ENCODE peak calls at places on chromosomes 11 and 22, in nine cellular contexts. One of them, this sample, is unnamed.

GRCh38 chr11:99841885-99842284 is 821.1 kb downstream of the CNTN5 start:
- DNase-seq in activated CD4-positive, alpha-beta T cell treated with anti-CD3 and anti-CD28 coated beads, Interleukin-2, amount 10 ng/mL, durations not matched to agents 7 days and 5 days: no peak
- DNase-seq in AG04449: no peak
- DNase-seq in iPS-NIHi11: no peak
- DNase-seq in choroid plexus epithelial cell: no peak
- DNase-seq in activated CD8-positive, alpha-beta memory T cell treated with anti-CD3 and anti-CD28 coated beads for 24 hours: no peak
- DNase-seq in CD4-positive, alpha-beta T cell: no peak
- DNase-seq in NCI-H774: no peak
- DNase-seq in stimulated activated CD4-positive, alpha-beta T cell treated with anti-CD3 and anti-CD28 coated beads, Interleukin-1b, Interleukin-23, amount 100 ng/mL, for 1 hour: no peak
- DNase-seq in this sample: no peak

GRCh38 chr22:50014655-50015401 is 2.3 kb upstream of the IL17REL start:
- DNase-seq in activated CD8-positive, alpha-beta memory T cell treated with anti-CD3 and anti-CD28 coated beads for 24 hours: peak
- DNase-seq in activated CD4-positive, alpha-beta T cell treated with anti-CD3 and anti-CD28 coated beads, Interleukin-2, amount 10 ng/mL, durations not matched to agents 7 days and 5 days: no peak
- DNase-seq in CD4-positive, alpha-beta T cell: peak
- DNase-seq in iPS-NIHi11: peak
- DNase-seq in choroid plexus epithelial cell: no peak
- DNase-seq in NCI-H774: no peak
- DNase-seq in AG04449: no peak
- DNase-seq in stimulated activated CD4-positive, alpha-beta T cell treated with anti-CD3 and anti-CD28 coated beads, Interleukin-1b, Interleukin-23, amount 100 ng/mL, for 1 hour: no peak
- DNase-seq in this sample: peak

GRCh38 chr11:8038393-8038792 is 42.6 kb upstream of the TUB start:
- DNase-seq in stimulated activated CD4-positive, alpha-beta T cell treated with anti-CD3 and anti-CD28 coated beads, Interleukin-1b, Interleukin-23, amount 100 ng/mL, for 1 hour: no peak
- DNase-seq in NCI-H774: no peak
- DNase-seq in CD4-positive, alpha-beta T cell: no peak
- DNase-seq in activated CD4-positive, alpha-beta T cell treated with anti-CD3 and anti-CD28 coated beads, Interleukin-2, amount 10 ng/mL, durations not matched to agents 7 days and 5 days: no peak
- DNase-seq in choroid plexus epithelial cell: no peak
- DNase-seq in iPS-NIHi11: no peak
- DNase-seq in AG04449: no peak
- DNase-seq in activated CD8-positive, alpha-beta memory T cell treated with anti-CD3 and anti-CD28 coated beads for 24 hours: no peak
- DNase-seq in this sample: no peak

GRCh38 chr22:31977141-31977781 is 32.9 kb downstream of the YWHAH start:
- DNase-seq in stimulated activated CD4-positive, alpha-beta T cell treated with anti-CD3 and anti-CD28 coated beads, Interleukin-1b, Interleukin-23, amount 100 ng/mL, for 1 hour: peak
- DNase-seq in activated CD4-positive, alpha-beta T cell treated with anti-CD3 and anti-CD28 coated beads, Interleukin-2, amount 10 ng/mL, durations not matched to agents 7 days and 5 days: peak
- DNase-seq in NCI-H774: peak
- DNase-seq in activated CD8-positive, alpha-beta memory T cell treated with anti-CD3 and anti-CD28 coated beads for 24 hours: peak
- DNase-seq in iPS-NIHi11: peak
- DNase-seq in choroid plexus epithelial cell: peak
- DNase-seq in AG04449: no peak
- DNase-seq in CD4-positive, alpha-beta T cell: peak
- DNase-seq in this sample: peak

GRCh38 chr11:100576044-100577021 is 110.8 kb upstream of the ARHGAP42 start:
- DNase-seq in activated CD4-positive, alpha-beta T cell treated with anti-CD3 and anti-CD28 coated beads, Interleukin-2, amount 10 ng/mL, durations not matched to agents 7 days and 5 days: peak
- DNase-seq in iPS-NIHi11: peak
- DNase-seq in NCI-H774: peak
- DNase-seq in AG04449: no peak
- DNase-seq in choroid plexus epithelial cell: peak
- DNase-seq in CD4-positive, alpha-beta T cell: no peak
- DNase-seq in stimulated activated CD4-positive, alpha-beta T cell treated with anti-CD3 and anti-CD28 coated beads, Interleukin-1b, Interleukin-23, amount 100 ng/mL, for 1 hour: no peak
- DNase-seq in activated CD8-positive, alpha-beta memory T cell treated with anti-CD3 and anti-CD28 coated beads for 24 hours: no peak
- DNase-seq in this sample: no peak

GRCh38 chr11:73559758-73560157 is 38.2 kb downstream of the FAM168A start:
- DNase-seq in NCI-H774: no peak
- DNase-seq in CD4-positive, alpha-beta T cell: no peak
- DNase-seq in choroid plexus epithelial cell: no peak
- DNase-seq in iPS-NIHi11: no peak
- DNase-seq in activated CD4-positive, alpha-beta T cell treated with anti-CD3 and anti-CD28 coated beads, Interleukin-2, amount 10 ng/mL, durations not matched to agents 7 days and 5 days: no peak
- DNase-seq in activated CD8-positive, alpha-beta memory T cell treated with anti-CD3 and anti-CD28 coated beads for 24 hours: no peak
- DNase-seq in stimulated activated CD4-positive, alpha-beta T cell treated with anti-CD3 and anti-CD28 coated beads, Interleukin-1b, Interleukin-23, amount 100 ng/mL, for 1 hour: no peak
- DNase-seq in AG04449: no peak
- DNase-seq in this sample: no peak

GRCh38 chr11:18012906-18013781 is at the start of gene SERGEF:
- DNase-seq in CD4-positive, alpha-beta T cell: peak
- DNase-seq in NCI-H774: peak
- DNase-seq in AG04449: no peak
- DNase-seq in stimulated activated CD4-positive, alpha-beta T cell treated with anti-CD3 and anti-CD28 coated beads, Interleukin-1b, Interleukin-23, amount 100 ng/mL, for 1 hour: peak
- DNase-seq in choroid plexus epithelial cell: peak
- DNase-seq in activated CD8-positive, alpha-beta memory T cell treated with anti-CD3 and anti-CD28 coated beads for 24 hours: peak
- DNase-seq in iPS-NIHi11: peak
- DNase-seq in activated CD4-positive, alpha-beta T cell treated with anti-CD3 and anti-CD28 coated beads, Interleukin-2, amount 10 ng/mL, durations not matched to agents 7 days and 5 days: peak
- DNase-seq in this sample: peak

GRCh38 chr11:94649254-94649653 is 82.1 kb downstream of the PIWIL4 start:
- DNase-seq in NCI-H774: no peak
- DNase-seq in stimulated activated CD4-positive, alpha-beta T cell treated with anti-CD3 and anti-CD28 coated beads, Interleukin-1b, Interleukin-23, amount 100 ng/mL, for 1 hour: no peak
- DNase-seq in AG04449: no peak
- DNase-seq in choroid plexus epithelial cell: no peak
- DNase-seq in activated CD4-positive, alpha-beta T cell treated with anti-CD3 and anti-CD28 coated beads, Interleukin-2, amount 10 ng/mL, durations not matched to agents 7 days and 5 days: no peak
- DNase-seq in iPS-NIHi11: no peak
- DNase-seq in CD4-positive, alpha-beta T cell: no peak
- DNase-seq in activated CD8-positive, alpha-beta memory T cell treated with anti-CD3 and anti-CD28 coated beads for 24 hours: no peak
- DNase-seq in this sample: peak

GRCh38 chr11:1149545-1149944 is 8.2 kb upstream of the MUC5AC start:
- DNase-seq in choroid plexus epithelial cell: no peak
- DNase-seq in activated CD4-positive, alpha-beta T cell treated with anti-CD3 and anti-CD28 coated beads, Interleukin-2, amount 10 ng/mL, durations not matched to agents 7 days and 5 days: no peak
- DNase-seq in stimulated activated CD4-positive, alpha-beta T cell treated with anti-CD3 and anti-CD28 coated beads, Interleukin-1b, Interleukin-23, amount 100 ng/mL, for 1 hour: no peak
- DNase-seq in CD4-positive, alpha-beta T cell: no peak
- DNase-seq in NCI-H774: no peak
- DNase-seq in AG04449: no peak
- DNase-seq in activated CD8-positive, alpha-beta memory T cell treated with anti-CD3 and anti-CD28 coated beads for 24 hours: peak
- DNase-seq in iPS-NIHi11: no peak
- DNase-seq in this sample: no peak

GRCh38 chr11:12200359-12201015 is 90.1 kb downstream of the MICAL2 start:
- DNase-seq in stimulated activated CD4-positive, alpha-beta T cell treated with anti-CD3 and anti-CD28 coated beads, Interleukin-1b, Interleukin-23, amount 100 ng/mL, for 1 hour: no peak
- DNase-seq in choroid plexus epithelial cell: peak
- DNase-seq in iPS-NIHi11: no peak
- DNase-seq in CD4-positive, alpha-beta T cell: no peak
- DNase-seq in NCI-H774: no peak
- DNase-seq in activated CD8-positive, alpha-beta memory T cell treated with anti-CD3 and anti-CD28 coated beads for 24 hours: no peak
- DNase-seq in AG04449: peak
- DNase-seq in activated CD4-positive, alpha-beta T cell treated with anti-CD3 and anti-CD28 coated beads, Interleukin-2, amount 10 ng/mL, durations not matched to agents 7 days and 5 days: no peak
- DNase-seq in this sample: no peak

GRCh38 chr11:118592616-118593367 is 14.6 kb upstream of the PHLDB1 start:
- DNase-seq in choroid plexus epithelial cell: no peak
- DNase-seq in activated CD8-positive, alpha-beta memory T cell treated with anti-CD3 and anti-CD28 coated beads for 24 hours: no peak
- DNase-seq in iPS-NIHi11: no peak
- DNase-seq in stimulated activated CD4-positive, alpha-beta T cell treated with anti-CD3 and anti-CD28 coated beads, Interleukin-1b, Interleukin-23, amount 100 ng/mL, for 1 hour: no peak
- DNase-seq in NCI-H774: no peak
- DNase-seq in activated CD4-positive, alpha-beta T cell treated with anti-CD3 and anti-CD28 coated beads, Interleukin-2, amount 10 ng/mL, durations not matched to agents 7 days and 5 days: no peak
- DNase-seq in CD4-positive, alpha-beta T cell: no peak
- DNase-seq in AG04449: no peak
- DNase-seq in this sample: no peak

GRCh38 chr11:77547863-77548551 is 41.7 kb upstream of the AQP11 start:
- DNase-seq in activated CD8-positive, alpha-beta memory T cell treated with anti-CD3 and anti-CD28 coated beads for 24 hours: no peak
- DNase-seq in CD4-positive, alpha-beta T cell: no peak
- DNase-seq in stimulated activated CD4-positive, alpha-beta T cell treated with anti-CD3 and anti-CD28 coated beads, Interleukin-1b, Interleukin-23, amount 100 ng/mL, for 1 hour: no peak
- DNase-seq in choroid plexus epithelial cell: peak
- DNase-seq in NCI-H774: peak
- DNase-seq in iPS-NIHi11: peak
- DNase-seq in activated CD4-positive, alpha-beta T cell treated with anti-CD3 and anti-CD28 coated beads, Interleukin-2, amount 10 ng/mL, durations not matched to agents 7 days and 5 days: peak
- DNase-seq in AG04449: peak
- DNase-seq in this sample: peak

GRCh38 chr11:114162719-114163123 is 103.2 kb downstream of the ZBTB16 start:
- DNase-seq in activated CD8-positive, alpha-beta memory T cell treated with anti-CD3 and anti-CD28 coated beads for 24 hours: no peak
- DNase-seq in NCI-H774: peak
- DNase-seq in stimulated activated CD4-positive, alpha-beta T cell treated with anti-CD3 and anti-CD28 coated beads, Interleukin-1b, Interleukin-23, amount 100 ng/mL, for 1 hour: no peak
- DNase-seq in choroid plexus epithelial cell: peak
- DNase-seq in activated CD4-positive, alpha-beta T cell treated with anti-CD3 and anti-CD28 coated beads, Interleukin-2, amount 10 ng/mL, durations not matched to agents 7 days and 5 days: no peak
- DNase-seq in AG04449: peak
- DNase-seq in CD4-positive, alpha-beta T cell: no peak
- DNase-seq in iPS-NIHi11: no peak
- DNase-seq in this sample: no peak

GRCh38 chr11:33376331-33377099 is 119.3 kb downstream of the HIPK3 start:
- DNase-seq in activated CD4-positive, alpha-beta T cell treated with anti-CD3 and anti-CD28 coated beads, Interleukin-2, amount 10 ng/mL, durations not matched to agents 7 days and 5 days: no peak
- DNase-seq in CD4-positive, alpha-beta T cell: no peak
- DNase-seq in stimulated activated CD4-positive, alpha-beta T cell treated with anti-CD3 and anti-CD28 coated beads, Interleukin-1b, Interleukin-23, amount 100 ng/mL, for 1 hour: no peak
- DNase-seq in NCI-H774: no peak
- DNase-seq in iPS-NIHi11: peak
- DNase-seq in choroid plexus epithelial cell: no peak
- DNase-seq in AG04449: no peak
- DNase-seq in activated CD8-positive, alpha-beta memory T cell treated with anti-CD3 and anti-CD28 coated beads for 24 hours: no peak
- DNase-seq in this sample: peak

GRCh38 chr11:113867843-113868503 is 7.4 kb downstream of the USP28 start:
- DNase-seq in iPS-NIHi11: no peak
- DNase-seq in NCI-H774: no peak
- DNase-seq in activated CD4-positive, alpha-beta T cell treated with anti-CD3 and anti-CD28 coated beads, Interleukin-2, amount 10 ng/mL, durations not matched to agents 7 days and 5 days: no peak
- DNase-seq in stimulated activated CD4-positive, alpha-beta T cell treated with anti-CD3 and anti-CD28 coated beads, Interleukin-1b, Interleukin-23, amount 100 ng/mL, for 1 hour: no peak
- DNase-seq in CD4-positive, alpha-beta T cell: no peak
- DNase-seq in choroid plexus epithelial cell: no peak
- DNase-seq in activated CD8-positive, alpha-beta memory T cell treated with anti-CD3 and anti-CD28 coated beads for 24 hours: no peak
- DNase-seq in AG04449: no peak
- DNase-seq in this sample: no peak

GRCh38 chr11:10181811-10182210 is 112.2 kb downstream of the SBF2 start:
- DNase-seq in activated CD8-positive, alpha-beta memory T cell treated with anti-CD3 and anti-CD28 coated beads for 24 hours: no peak
- DNase-seq in choroid plexus epithelial cell: peak
- DNase-seq in NCI-H774: no peak
- DNase-seq in activated CD4-positive, alpha-beta T cell treated with anti-CD3 and anti-CD28 coated beads, Interleukin-2, amount 10 ng/mL, durations not matched to agents 7 days and 5 days: no peak
- DNase-seq in AG04449: no peak
- DNase-seq in iPS-NIHi11: no peak
- DNase-seq in CD4-positive, alpha-beta T cell: no peak
- DNase-seq in stimulated activated CD4-positive, alpha-beta T cell treated with anti-CD3 and anti-CD28 coated beads, Interleukin-1b, Interleukin-23, amount 100 ng/mL, for 1 hour: no peak
- DNase-seq in this sample: no peak

GRCh38 chr11:63508009-63508408 is 2.1 kb downstream of the LGALS12 start:
- DNase-seq in CD4-positive, alpha-beta T cell: no peak
- DNase-seq in activated CD8-positive, alpha-beta memory T cell treated with anti-CD3 and anti-CD28 coated beads for 24 hours: no peak
- DNase-seq in NCI-H774: no peak
- DNase-seq in choroid plexus epithelial cell: no peak
- DNase-seq in stimulated activated CD4-positive, alpha-beta T cell treated with anti-CD3 and anti-CD28 coated beads, Interleukin-1b, Interleukin-23, amount 100 ng/mL, for 1 hour: no peak
- DNase-seq in activated CD4-positive, alpha-beta T cell treated with anti-CD3 and anti-CD28 coated beads, Interleukin-2, amount 10 ng/mL, durations not matched to agents 7 days and 5 days: peak
- DNase-seq in iPS-NIHi11: peak
- DNase-seq in AG04449: no peak
- DNase-seq in this sample: peak

GRCh38 chr11:78562398-78562797 is 12.3 kb downstream of the NARS2 start:
- DNase-seq in stimulated activated CD4-positive, alpha-beta T cell treated with anti-CD3 and anti-CD28 coated beads, Interleukin-1b, Interleukin-23, amount 100 ng/mL, for 1 hour: no peak
- DNase-seq in choroid plexus epithelial cell: peak
- DNase-seq in CD4-positive, alpha-beta T cell: no peak
- DNase-seq in AG04449: peak
- DNase-seq in activated CD4-positive, alpha-beta T cell treated with anti-CD3 and anti-CD28 coated beads, Interleukin-2, amount 10 ng/mL, durations not matched to agents 7 days and 5 days: no peak
- DNase-seq in activated CD8-positive, alpha-beta memory T cell treated with anti-CD3 and anti-CD28 coated beads for 24 hours: no peak
- DNase-seq in iPS-NIHi11: no peak
- DNase-seq in NCI-H774: no peak
- DNase-seq in this sample: no peak

GRCh38 chr11:3213659-3214419 is 4.8 kb downstream of the MRGPRG start:
- DNase-seq in CD4-positive, alpha-beta T cell: no peak
- DNase-seq in iPS-NIHi11: no peak
- DNase-seq in activated CD4-positive, alpha-beta T cell treated with anti-CD3 and anti-CD28 coated beads, Interleukin-2, amount 10 ng/mL, durations not matched to agents 7 days and 5 days: no peak
- DNase-seq in AG04449: no peak
- DNase-seq in stimulated activated CD4-positive, alpha-beta T cell treated with anti-CD3 and anti-CD28 coated beads, Interleukin-1b, Interleukin-23, amount 100 ng/mL, for 1 hour: no peak
- DNase-seq in choroid plexus epithelial cell: no peak
- DNase-seq in activated CD8-positive, alpha-beta memory T cell treated with anti-CD3 and anti-CD28 coated beads for 24 hours: no peak
- DNase-seq in NCI-H774: no peak
- DNase-seq in this sample: peak

GRCh38 chr22:27514612-27515011 is 286.9 kb downstream of the MN1 start:
- DNase-seq in NCI-H774: no peak
- DNase-seq in activated CD8-positive, alpha-beta memory T cell treated with anti-CD3 and anti-CD28 coated beads for 24 hours: no peak
- DNase-seq in iPS-NIHi11: no peak
- DNase-seq in choroid plexus epithelial cell: no peak
- DNase-seq in AG04449: no peak
- DNase-seq in stimulated activated CD4-positive, alpha-beta T cell treated with anti-CD3 and anti-CD28 coated beads, Interleukin-1b, Interleukin-23, amount 100 ng/mL, for 1 hour: no peak
- DNase-seq in activated CD4-positive, alpha-beta T cell treated with anti-CD3 and anti-CD28 coated beads, Interleukin-2, amount 10 ng/mL, durations not matched to agents 7 days and 5 days: no peak
- DNase-seq in CD4-positive, alpha-beta T cell: no peak
- DNase-seq in this sample: no peak

GRCh38 chr11:117833401-117833891 is 8.9 kb upstream of the FXYD2 start:
- DNase-seq in iPS-NIHi11: peak
- DNase-seq in CD4-positive, alpha-beta T cell: no peak
- DNase-seq in choroid plexus epithelial cell: no peak
- DNase-seq in activated CD8-positive, alpha-beta memory T cell treated with anti-CD3 and anti-CD28 coated beads for 24 hours: peak
- DNase-seq in AG04449: no peak
- DNase-seq in activated CD4-positive, alpha-beta T cell treated with anti-CD3 and anti-CD28 coated beads, Interleukin-2, amount 10 ng/mL, durations not matched to agents 7 days and 5 days: no peak
- DNase-seq in NCI-H774: peak
- DNase-seq in stimulated activated CD4-positive, alpha-beta T cell treated with anti-CD3 and anti-CD28 coated beads, Interleukin-1b, Interleukin-23, amount 100 ng/mL, for 1 hour: no peak
- DNase-seq in this sample: peak

GRCh38 chr11:43581370-43582023 is 99.0 kb upstream of the HSD17B12 start:
- DNase-seq in NCI-H774: no peak
- DNase-seq in activated CD8-positive, alpha-beta memory T cell treated with anti-CD3 and anti-CD28 coated beads for 24 hours: no peak
- DNase-seq in choroid plexus epithelial cell: no peak
- DNase-seq in AG04449: no peak
- DNase-seq in iPS-NIHi11: no peak
- DNase-seq in activated CD4-positive, alpha-beta T cell treated with anti-CD3 and anti-CD28 coated beads, Interleukin-2, amount 10 ng/mL, durations not matched to agents 7 days and 5 days: no peak
- DNase-seq in CD4-positive, alpha-beta T cell: no peak
- DNase-seq in stimulated activated CD4-positive, alpha-beta T cell treated with anti-CD3 and anti-CD28 coated beads, Interleukin-1b, Interleukin-23, amount 100 ng/mL, for 1 hour: no peak
- DNase-seq in this sample: no peak

GRCh38 chr11:45182902-45183301 is 36.5 kb downstream of the PRDM11 start:
- DNase-seq in NCI-H774: no peak
- DNase-seq in AG04449: no peak
- DNase-seq in activated CD8-positive, alpha-beta memory T cell treated with anti-CD3 and anti-CD28 coated beads for 24 hours: no peak
- DNase-seq in CD4-positive, alpha-beta T cell: no peak
- DNase-seq in activated CD4-positive, alpha-beta T cell treated with anti-CD3 and anti-CD28 coated beads, Interleukin-2, amount 10 ng/mL, durations not matched to agents 7 days and 5 days: peak
- DNase-seq in stimulated activated CD4-positive, alpha-beta T cell treated with anti-CD3 and anti-CD28 coated beads, Interleukin-1b, Interleukin-23, amount 100 ng/mL, for 1 hour: no peak
- DNase-seq in iPS-NIHi11: peak
- DNase-seq in choroid plexus epithelial cell: peak
- DNase-seq in this sample: peak

GRCh38 chr22:50621491-50621880 is 6.5 kb downstream of the ARSA start:
- DNase-seq in CD4-positive, alpha-beta T cell: peak
- DNase-seq in choroid plexus epithelial cell: no peak
- DNase-seq in activated CD8-positive, alpha-beta memory T cell treated with anti-CD3 and anti-CD28 coated beads for 24 hours: peak
- DNase-seq in activated CD4-positive, alpha-beta T cell treated with anti-CD3 and anti-CD28 coated beads, Interleukin-2, amount 10 ng/mL, durations not matched to agents 7 days and 5 days: peak
- DNase-seq in iPS-NIHi11: no peak
- DNase-seq in AG04449: no peak
- DNase-seq in NCI-H774: no peak
- DNase-seq in stimulated activated CD4-positive, alpha-beta T cell treated with anti-CD3 and anti-CD28 coated beads, Interleukin-1b, Interleukin-23, amount 100 ng/mL, for 1 hour: no peak
- DNase-seq in this sample: no peak

GRCh38 chr22:23524226-23524625 is 55.9 kb downstream of the IGLL1 start:
- DNase-seq in NCI-H774: no peak
- DNase-seq in stimulated activated CD4-positive, alpha-beta T cell treated with anti-CD3 and anti-CD28 coated beads, Interleukin-1b, Interleukin-23, amount 100 ng/mL, for 1 hour: no peak
- DNase-seq in AG04449: no peak
- DNase-seq in iPS-NIHi11: no peak
- DNase-seq in activated CD8-positive, alpha-beta memory T cell treated with anti-CD3 and anti-CD28 coated beads for 24 hours: no peak
- DNase-seq in choroid plexus epithelial cell: no peak
- DNase-seq in activated CD4-positive, alpha-beta T cell treated with anti-CD3 and anti-CD28 coated beads, Interleukin-2, amount 10 ng/mL, durations not matched to agents 7 days and 5 days: no peak
- DNase-seq in CD4-positive, alpha-beta T cell: no peak
- DNase-seq in this sample: no peak

This sample was measured in endodermal cell.